ENCODE peak calls at places on chromosomes 7 and 10, in four cellular contexts. F, Q, U and V are unnamed samples. For H3K4me1, the result is how much of the 10 kb centered on the place peaks cover.

GRCh38 chr7:47809387-47809786 is 138.9 kb downstream of the PKD1L1 start:
- DNase-seq in F (no peak), Q (no peak), U (no peak), V (no peak)

GRCh38 chr7:153529100-153529499 is 523.1 kb upstream of the DPP6 start:
- DNase-seq in F (no peak), Q (no peak), U (no peak), V (no peak)

GRCh38 chr7:128705891-128706333 is 33.2 kb upstream of the CALU start:
- DNase-seq in F (no peak), Q (no peak), U (peak), V (no peak)

GRCh38 chr10:122875843-122876492 is 3.4 kb downstream of the FAM24B start:
- DNase-seq in F (no peak), Q (no peak), U (no peak), V (no peak)

GRCh38 chr10:29666201-29666600 is 31.4 kb upstream of the SVIL start:
- DNase-seq in F (no peak), Q (no peak), U (no peak), V (no peak)

GRCh38 chr7:6501586-6502564 is 49.4 kb downstream of the GRID2IP start:
- DNase-seq in F (no peak), Q (no peak), U (no peak), V (no peak)

GRCh38 chr7:7620224-7620623 is 20.3 kb upstream of the UMAD1 start:
- DNase-seq in F (no peak), Q (no peak), U (no peak), V (no peak)

GRCh38 chr7:134900430-134900876 is 85.9 kb upstream of the AGBL3 start:
- DNase-seq in F (no peak), Q (peak), U (no peak), V (no peak)

GRCh38 chr7:43076189-43076605 is 36.2 kb upstream of the HECW1 start:
- DNase-seq in F (no peak), Q (peak), U (no peak), V (no peak)

GRCh38 chr7:130956417-130957139 is 222.6 kb upstream of the KLF14 start:
- DNase-seq in F (no peak), Q (no peak), U (no peak), V (no peak)

DNA sequence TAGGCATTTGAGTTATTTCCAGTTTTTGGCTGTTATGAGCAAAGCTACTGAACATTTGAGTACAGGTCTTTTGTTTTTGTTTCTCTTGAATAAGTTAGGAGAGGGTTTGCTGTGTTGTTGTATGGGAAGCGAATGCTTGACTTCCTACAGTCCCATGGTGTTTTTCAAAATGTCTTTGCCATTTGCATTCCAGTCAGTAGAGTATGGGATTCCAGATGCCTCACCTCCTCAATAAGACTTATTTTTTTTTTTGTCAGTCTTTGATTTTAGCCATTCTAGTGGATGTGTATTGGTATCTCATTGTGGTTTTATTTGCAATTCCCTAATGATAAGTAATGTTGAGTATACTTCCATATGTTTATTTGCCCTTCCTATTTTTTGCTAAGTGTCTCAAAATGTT is 19.4 kb downstream of the CDK13 start:
- DNase-seq in F (no peak), Q (no peak), U (no peak), V (no peak)
- H3K4me1 ChIP-seq in F (under half), Q (under half), U (under half), V (under half)

GRCh38 chr7:106072715-106073091 is 39.4 kb downstream of the SYPL1 start:
- DNase-seq in F (no peak), Q (no peak), U (no peak), V (no peak)

GRCh38 chr7:106071999-106072714 is 40.0 kb downstream of the SYPL1 start:
- DNase-seq in F (peak), Q (no peak), U (peak), V (no peak)

GRCh38 chr7:106070567-106071254 is 41.4 kb downstream of the SYPL1 start:
- DNase-seq in F (no peak), Q (no peak), U (no peak), V (no peak)

GRCh38 chr7:106070201-106070551 is 41.9 kb downstream of the SYPL1 start:
- DNase-seq in F (no peak), Q (no peak), U (no peak), V (no peak)

DNA sequence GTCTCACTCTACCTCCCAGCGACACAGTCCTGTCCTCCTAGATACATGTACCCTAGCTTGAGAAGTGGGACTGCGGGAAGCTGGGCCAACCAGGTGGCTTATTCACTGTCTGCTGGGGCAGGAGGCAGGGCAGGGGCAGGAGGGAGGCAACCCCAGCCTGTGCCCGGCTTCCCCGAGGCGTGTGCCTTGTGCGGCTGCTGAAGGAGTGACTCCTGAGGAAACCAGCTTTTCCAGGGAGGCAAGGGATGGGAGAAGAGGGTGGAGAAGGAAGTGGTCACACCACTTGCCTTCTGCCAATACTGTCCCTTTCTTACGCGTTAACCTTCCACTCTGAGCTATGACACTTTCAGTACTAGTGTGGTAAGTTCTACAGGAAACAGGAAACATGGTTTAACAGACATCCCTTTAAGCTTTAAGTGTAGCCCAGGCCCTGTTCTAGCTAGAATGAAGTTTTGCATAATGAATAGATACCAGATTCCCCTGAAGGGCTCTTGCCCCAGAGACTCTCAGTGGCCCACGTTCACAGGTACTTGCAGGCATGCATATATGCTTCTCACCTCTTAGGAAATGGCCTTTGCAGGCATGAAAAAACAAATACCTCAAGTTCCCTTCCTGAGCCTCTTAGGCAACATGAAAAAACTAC is 40.6 kb downstream of the SYPL1 start:
- DNase-seq in F (no peak), Q (peak), U (no peak), V (no peak)
- TF ChIP-seq CHD4 in F (no peak), Q (no peak), U (no peak), V (no peak)

DNA sequence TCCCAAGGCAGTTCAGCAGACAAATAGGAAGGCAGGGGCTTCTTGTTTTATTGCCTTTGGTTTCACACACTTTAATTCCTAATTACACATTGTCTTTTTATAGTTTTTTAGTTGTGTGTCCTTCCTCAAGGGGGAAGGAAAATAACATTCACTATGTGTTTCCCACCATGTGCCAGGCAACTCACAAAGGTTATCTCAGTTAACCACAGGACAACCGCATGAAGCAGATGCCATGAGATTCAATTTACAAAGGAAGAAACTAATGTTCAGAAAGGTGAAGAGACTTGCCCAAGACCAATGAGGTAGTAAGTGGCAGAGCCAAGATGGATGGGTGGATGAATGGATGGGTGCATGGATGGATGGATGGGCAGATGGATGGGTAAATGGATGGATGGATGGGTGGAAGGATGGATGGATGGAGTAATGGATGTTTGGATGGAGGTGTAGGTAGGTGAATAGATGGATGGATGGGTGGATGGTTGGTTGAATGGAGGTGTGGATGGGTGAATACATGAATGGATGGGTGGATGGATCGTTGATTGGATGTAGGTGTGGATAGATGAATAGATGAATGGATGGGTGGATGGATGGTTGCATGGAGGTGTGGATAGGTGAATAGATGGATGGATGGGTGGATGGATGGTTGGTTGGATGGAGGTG is 77.9 kb downstream of the ARHGAP22 start:
- DNase-seq in F (no peak), Q (no peak), U (no peak), V (no peak)
- TF ChIP-seq KDM1A in F (no peak), Q (no peak), U (peak), V (no peak)

DNA sequence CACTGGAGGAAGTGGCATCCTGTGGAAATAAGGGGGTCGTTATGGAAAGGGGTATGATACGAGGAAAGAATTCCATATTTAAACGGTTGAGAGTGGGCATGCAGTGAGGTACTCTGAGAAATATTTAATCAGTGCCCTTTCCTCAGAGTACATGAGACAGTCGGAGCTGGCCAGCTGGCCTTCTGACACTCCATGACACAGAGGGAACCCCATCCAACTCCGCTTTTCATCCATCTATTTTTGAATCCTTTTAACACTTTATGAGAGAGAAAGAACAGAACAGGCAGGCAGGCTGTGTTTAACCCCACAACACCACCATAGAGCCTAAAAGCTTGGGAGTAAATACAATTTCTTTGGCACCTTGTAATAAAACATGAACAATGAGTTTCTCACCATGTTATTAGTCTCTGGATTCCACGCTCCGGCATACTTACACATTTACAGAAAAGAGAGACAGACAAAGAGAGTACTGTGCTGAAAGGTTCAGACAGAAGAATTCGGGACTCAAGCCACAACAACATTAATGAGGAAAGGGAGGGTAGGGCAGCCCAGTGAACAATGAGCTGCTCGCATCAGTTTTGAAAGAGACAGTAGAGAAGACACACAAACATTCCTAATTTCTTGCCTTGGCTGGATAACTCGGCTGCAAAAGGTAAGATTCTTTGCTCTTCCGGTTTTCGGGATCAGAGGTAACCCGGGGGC is 124.2 kb upstream of the PDLIM1 start:
- DNase-seq in F (no peak), Q (no peak), U (no peak), V (no peak)
- H3K4me1 ChIP-seq in F (under half), Q (under half), U (under half), V (under half)

GRCh38 chr10:133151528-133151927 is 8.5 kb upstream of the KNDC1 start:
- DNase-seq in F (no peak), Q (no peak), U (no peak), V (no peak)
- TF ChIP-seq CHD4 in F (no peak), Q (no peak), U (no peak), V (no peak)